ENCODE peak calls at places on chromosome 10, in seven cellular contexts. One of them, this sample, is unnamed.
A peak's percentile ranks its signal among the peaks of the same experiment; 100 is the strongest.

GRCh38 chr10:7444576-7445226 is 33.9 kb upstream of the SFMBT2 start:
- DNase-seq in K562: no peak
- DNase-seq in HepG2: no peak
- DNase-seq in HCT116: no peak
- DNase-seq in H1: no peak
- DNase-seq in SK-N-SH: peak; percentile 33
- DNase-seq in GM12878: no peak
- DNase-seq in this sample: no peak

GRCh38 chr10:58704226-58705200 is 191.8 kb downstream of the BICC1 start:
- DNase-seq in K562: no peak
- DNase-seq in HepG2: no peak
- DNase-seq in HCT116: no peak
- DNase-seq in H1: no peak
- DNase-seq in SK-N-SH: no peak
- DNase-seq in GM12878: no peak
- DNase-seq in this sample: no peak

GRCh38 chr10:6811153-6811552 is 231.1 kb upstream of the PRKCQ start:
- DNase-seq in K562: no peak
- DNase-seq in HepG2: no peak
- DNase-seq in HCT116: no peak
- DNase-seq in H1: no peak
- DNase-seq in SK-N-SH: no peak
- DNase-seq in GM12878: no peak
- DNase-seq in this sample: no peak

GRCh38 chr10:112507988-112508387 is 61.0 kb downstream of the VTI1A start:
- DNase-seq in K562: no peak
- DNase-seq in HepG2: no peak
- DNase-seq in HCT116: no peak
- DNase-seq in H1: no peak
- DNase-seq in SK-N-SH: no peak
- DNase-seq in GM12878: no peak
- DNase-seq in this sample: no peak

GRCh38 chr10:93579089-93579488 is 12.6 kb downstream of the FFAR4 start:
- DNase-seq in K562: no peak
- DNase-seq in HepG2: peak; percentile 60
- DNase-seq in HCT116: peak; percentile 34
- DNase-seq in H1: no peak
- DNase-seq in SK-N-SH: no peak
- DNase-seq in GM12878: no peak
- DNase-seq in this sample: peak; percentile 28

GRCh38 chr10:94251098-94251497 is 111.6 kb downstream of the NOC3L start:
- DNase-seq in K562: no peak
- DNase-seq in HepG2: no peak
- DNase-seq in HCT116: no peak
- DNase-seq in H1: no peak
- DNase-seq in SK-N-SH: no peak
- DNase-seq in GM12878: no peak
- DNase-seq in this sample: no peak

GRCh38 chr10:17257466-17258321 is 29.7 kb downstream of the VIM start:
- DNase-seq in K562: peak; percentile 67
- DNase-seq in HepG2: peak; percentile 44
- DNase-seq in HCT116: peak; percentile 60
- DNase-seq in H1: no peak
- DNase-seq in SK-N-SH: peak; percentile 55
- DNase-seq in GM12878: peak; percentile 16
- DNase-seq in this sample: peak; percentile 82

GRCh38 chr10:125538947-125539649 is 143.9 kb downstream of the TEX36 start:
- DNase-seq in K562: no peak
- DNase-seq in HepG2: no peak
- DNase-seq in HCT116: no peak
- DNase-seq in H1: no peak
- DNase-seq in SK-N-SH: peak; percentile 58
- DNase-seq in GM12878: no peak
- DNase-seq in this sample: peak; percentile 11

GRCh38 chr10:93572606-93573005 is 6.1 kb downstream of the FFAR4 start:
- DNase-seq in K562: no peak
- DNase-seq in HepG2: no peak
- DNase-seq in HCT116: no peak
- DNase-seq in H1: no peak
- DNase-seq in SK-N-SH: no peak
- DNase-seq in GM12878: no peak
- DNase-seq in this sample: no peak

GRCh38 chr10:61812052-61812721 is 89.3 kb upstream of the ARID5B start:
- DNase-seq in K562: peak; percentile 41
- DNase-seq in HepG2: no peak
- DNase-seq in HCT116: no peak
- DNase-seq in H1: no peak
- DNase-seq in SK-N-SH: no peak
- DNase-seq in GM12878: no peak
- DNase-seq in this sample: no peak

GRCh38 chr10:85679696-85680095 is 686.9 kb downstream of the GRID1 start:
- DNase-seq in K562: no peak
- DNase-seq in HepG2: no peak
- DNase-seq in HCT116: no peak
- DNase-seq in H1: no peak
- DNase-seq in SK-N-SH: no peak
- DNase-seq in GM12878: no peak
- DNase-seq in this sample: no peak

GRCh38 chr10:116787893-116788665 is 45.7 kb upstream of the HSPA12A start:
- DNase-seq in K562: peak; percentile 49
- DNase-seq in HepG2: peak; percentile 41
- DNase-seq in HCT116: peak; percentile 58
- DNase-seq in H1: peak; percentile 61
- DNase-seq in SK-N-SH: peak; percentile 88
- DNase-seq in GM12878: no peak
- DNase-seq in this sample: peak; percentile 51

GRCh38 chr10:33487014-33487776 is 152.7 kb upstream of the NRP1 start:
- DNase-seq in K562: no peak
- DNase-seq in HepG2: no peak
- DNase-seq in HCT116: no peak
- DNase-seq in H1: no peak
- DNase-seq in SK-N-SH: no peak
- DNase-seq in GM12878: no peak
- DNase-seq in this sample: no peak

GRCh38 chr10:54797636-54798395 is 3.2 kb downstream of the PCDH15 start:
- DNase-seq in K562: no peak
- DNase-seq in HepG2: no peak
- DNase-seq in HCT116: no peak
- DNase-seq in H1: no peak
- DNase-seq in SK-N-SH: no peak
- DNase-seq in GM12878: no peak
- DNase-seq in this sample: no peak

GRCh38 chr10:101031796-101032636 is 982 bp downstream of the SFXN3 start:
- DNase-seq in K562: no peak
- DNase-seq in HepG2: peak; percentile 49
- DNase-seq in HCT116: no peak
- DNase-seq in H1: no peak
- DNase-seq in SK-N-SH: peak; percentile 80
- DNase-seq in GM12878: no peak
- DNase-seq in this sample: no peak

GRCh38 chr10:23496727-23497126 is 57.9 kb downstream of the OTUD1 start:
- DNase-seq in K562: no peak
- DNase-seq in HepG2: no peak
- DNase-seq in HCT116: no peak
- DNase-seq in H1: no peak
- DNase-seq in SK-N-SH: no peak
- DNase-seq in GM12878: no peak
- DNase-seq in this sample: peak; percentile 18

GRCh38 chr10:103572597-103573321 is 79.3 kb downstream of the NEURL1 start:
- DNase-seq in K562: no peak
- DNase-seq in HepG2: no peak
- DNase-seq in HCT116: no peak
- DNase-seq in H1: no peak
- DNase-seq in SK-N-SH: no peak
- DNase-seq in GM12878: no peak
- DNase-seq in this sample: no peak

GRCh38 chr10:72353028-72353962 is 1.4 kb downstream of the DNAJB12 start:
- DNase-seq in K562: no peak
- DNase-seq in HepG2: no peak
- DNase-seq in HCT116: no peak
- DNase-seq in H1: no peak
- DNase-seq in SK-N-SH: peak; percentile 42
- DNase-seq in GM12878: no peak
- DNase-seq in this sample: no peak

GRCh38 chr10:11547111-11547625 is 64.3 kb downstream of the USP6NL start:
- DNase-seq in K562: no peak
- DNase-seq in HepG2: peak; percentile 55
- DNase-seq in HCT116: no peak
- DNase-seq in H1: no peak
- DNase-seq in SK-N-SH: no peak
- DNase-seq in GM12878: no peak
- DNase-seq in this sample: no peak

DNA sequence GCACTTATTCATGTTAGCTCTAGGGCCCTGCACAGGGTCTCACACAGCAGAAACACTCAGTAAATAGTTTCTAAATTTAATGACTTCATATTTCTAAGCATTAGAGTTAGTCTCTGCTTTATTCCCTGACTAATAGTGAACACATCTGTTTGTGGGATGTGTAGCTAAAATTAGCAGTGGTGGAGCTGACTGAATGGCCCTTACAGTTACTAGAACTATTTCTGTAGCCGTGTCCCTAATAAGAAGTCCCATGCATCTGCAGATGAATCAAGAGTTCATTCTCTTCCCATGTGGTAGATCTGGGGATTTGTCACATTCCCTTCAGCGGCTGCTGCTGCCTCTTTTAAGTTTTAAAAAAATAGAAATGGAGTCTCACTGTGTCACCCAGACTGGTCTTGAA is 11.7 kb downstream of the MAP3K8 start:
- DNase-seq in K562: no peak
- DNase-seq in HepG2: no peak
- DNase-seq in HCT116: no peak
- DNase-seq in H1: no peak
- DNase-seq in SK-N-SH: no peak
- DNase-seq in GM12878: no peak
- DNase-seq in this sample: no peak
- TF ChIP-seq JUND in K562: no peak
- TF ChIP-seq JUND in HepG2: no peak
- TF ChIP-seq JUND in HCT116: no peak
- TF ChIP-seq JUND in H1: no peak
- TF ChIP-seq JUND in SK-N-SH: no peak
- TF ChIP-seq JUND in GM12878: no peak
- TF ChIP-seq JUND in this sample: no peak

DNA sequence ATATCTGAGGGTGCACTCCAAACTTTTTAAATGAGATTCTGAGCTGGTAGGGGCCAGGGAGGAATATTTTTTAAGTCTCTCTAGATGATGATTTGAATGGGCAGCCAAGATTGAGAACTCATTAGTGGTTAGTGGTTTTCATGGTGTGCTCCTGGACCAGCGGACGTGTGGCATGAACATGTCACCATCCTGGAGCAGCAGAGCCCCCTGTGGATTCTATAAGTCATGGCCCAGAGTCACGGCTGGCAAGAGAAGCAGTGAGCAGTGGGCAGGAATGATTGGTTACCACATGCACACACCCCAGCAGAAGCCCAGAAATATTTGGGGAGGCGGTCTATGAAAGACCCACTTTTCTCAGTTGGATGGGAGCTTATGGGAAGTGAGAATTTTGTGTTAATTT is 21.2 kb upstream of the UCN3 start:
- DNase-seq in K562: peak; percentile 22
- DNase-seq in HepG2: peak; percentile 44
- DNase-seq in HCT116: no peak
- DNase-seq in H1: no peak
- DNase-seq in SK-N-SH: no peak
- DNase-seq in GM12878: no peak
- DNase-seq in this sample: no peak
- TF ChIP-seq JUND in K562: no peak
- TF ChIP-seq JUND in HepG2: no peak
- TF ChIP-seq JUND in HCT116: no peak
- TF ChIP-seq JUND in H1: no peak
- TF ChIP-seq JUND in SK-N-SH: no peak
- TF ChIP-seq JUND in GM12878: no peak
- TF ChIP-seq JUND in this sample: no peak

GRCh38 chr10:90915141-90916075 is 5.5 kb downstream of the ANKRD1 start:
- DNase-seq in K562: no peak
- DNase-seq in HepG2: no peak
- DNase-seq in HCT116: no peak
- DNase-seq in H1: no peak
- DNase-seq in SK-N-SH: no peak
- DNase-seq in GM12878: no peak
- DNase-seq in this sample: no peak

GRCh38 chr10:90919683-90920574 is 958 bp downstream of the ANKRD1 start:
- DNase-seq in K562: no peak
- DNase-seq in HepG2: no peak
- DNase-seq in HCT116: no peak
- DNase-seq in H1: no peak
- DNase-seq in SK-N-SH: no peak
- DNase-seq in GM12878: no peak
- DNase-seq in this sample: no peak

GRCh38 chr10:90917968-90918318 is 2.9 kb downstream of the ANKRD1 start:
- DNase-seq in K562: no peak
- DNase-seq in HepG2: no peak
- DNase-seq in HCT116: no peak
- DNase-seq in H1: no peak
- DNase-seq in SK-N-SH: no peak
- DNase-seq in GM12878: no peak
- DNase-seq in this sample: no peak

GRCh38 chr10:90916392-90917110 is 4.3 kb downstream of the ANKRD1 start:
- DNase-seq in K562: no peak
- DNase-seq in HepG2: no peak
- DNase-seq in HCT116: no peak
- DNase-seq in H1: no peak
- DNase-seq in SK-N-SH: no peak
- DNase-seq in GM12878: no peak
- DNase-seq in this sample: no peak

GRCh38 chr10:90917231-90917967 is 3.5 kb downstream of the ANKRD1 start:
- DNase-seq in K562: no peak
- DNase-seq in HepG2: no peak
- DNase-seq in HCT116: no peak
- DNase-seq in H1: no peak
- DNase-seq in SK-N-SH: peak; percentile 11
- DNase-seq in GM12878: no peak
- DNase-seq in this sample: no peak
- TF ChIP-seq JUND in K562: no peak
- TF ChIP-seq JUND in HepG2: no peak
- TF ChIP-seq JUND in HCT116: no peak
- TF ChIP-seq JUND in H1: no peak
- TF ChIP-seq JUND in SK-N-SH: peak; percentile 85
- TF ChIP-seq JUND in GM12878: no peak
- TF ChIP-seq JUND in this sample: no peak

GRCh38 chr10:48609441-48609840 is 4.6 kb upstream of the ARHGAP22 start:
- DNase-seq in K562: no peak
- DNase-seq in HepG2: no peak
- DNase-seq in HCT116: no peak
- DNase-seq in H1: no peak
- DNase-seq in SK-N-SH: no peak
- DNase-seq in GM12878: no peak
- DNase-seq in this sample: no peak

GRCh38 chr10:48607356-48608278 is 2.7 kb upstream of the ARHGAP22 start:
- DNase-seq in K562: no peak
- DNase-seq in HepG2: no peak
- DNase-seq in HCT116: no peak
- DNase-seq in H1: no peak
- DNase-seq in SK-N-SH: no peak
- DNase-seq in GM12878: no peak
- DNase-seq in this sample: no peak

GRCh38 chr10:48609899-48610584 is 5.2 kb upstream of the ARHGAP22 start:
- DNase-seq in K562: no peak
- DNase-seq in HepG2: no peak
- DNase-seq in HCT116: no peak
- DNase-seq in H1: no peak
- DNase-seq in SK-N-SH: no peak
- DNase-seq in GM12878: peak; percentile 63
- DNase-seq in this sample: no peak

GRCh38 chr10:48608279-48608681 is 3.4 kb upstream of the ARHGAP22 start:
- DNase-seq in K562: peak; percentile 73
- DNase-seq in HepG2: peak; percentile 6
- DNase-seq in HCT116: peak; percentile 34
- DNase-seq in H1: peak; percentile 43
- DNase-seq in SK-N-SH: peak; percentile 67
- DNase-seq in GM12878: peak; percentile 48
- DNase-seq in this sample: peak; percentile 58

GRCh38 chr10:48608926-48609325 is 4.1 kb upstream of the ARHGAP22 start:
- DNase-seq in K562: no peak
- DNase-seq in HepG2: no peak
- DNase-seq in HCT116: no peak
- DNase-seq in H1: no peak
- DNase-seq in SK-N-SH: no peak
- DNase-seq in GM12878: no peak
- DNase-seq in this sample: no peak
- TF ChIP-seq JUND in K562: no peak
- TF ChIP-seq JUND in HepG2: no peak
- TF ChIP-seq JUND in HCT116: no peak
- TF ChIP-seq JUND in H1: no peak
- TF ChIP-seq JUND in SK-N-SH: no peak
- TF ChIP-seq JUND in GM12878: no peak
- TF ChIP-seq JUND in this sample: no peak

This sample was measured in T47D.